ENCODE peak calls at places on chromosomes 2 and 18, in six cellular contexts. S, C, T, O, F and V are unnamed samples.

GRCh38 chr2:106165064-106165463 is 29.0 kb downstream of the UXS1 start:
- DNase-seq in O (no peak), S (no peak), F (no peak), C (no peak), T (no peak), V (no peak)

GRCh38 chr2:151051584-151052220 is 210.0 kb downstream of the RBM43 start:
- DNase-seq in S (peak), T (peak), O (no peak), C (peak), F (peak), V (no peak)

GRCh38 chr2:130337735-130338325 is 4.9 kb upstream of the IMP4 start:
- DNase-seq in S (peak), T (peak), O (no peak), F (peak), C (no peak), V (peak)

GRCh38 chr18:63084220-63084619 is 235.3 kb downstream of the BCL2 start:
- DNase-seq in O (no peak), C (no peak), T (no peak), S (no peak), F (no peak), V (no peak)

GRCh38 chr2:72827495-72827894 is 1.7 kb upstream of the EXOC6B start:
- DNase-seq in O (no peak), F (no peak), C (no peak), T (no peak), S (no peak), V (no peak)

GRCh38 chr2:205755923-205756322 is 73.6 kb downstream of the NRP2 start:
- DNase-seq in C (no peak), O (no peak), F (peak), S (no peak), T (no peak), V (no peak)

GRCh38 chr2:106970471-106971261 is 84.7 kb upstream of the ST6GAL2 start:
- DNase-seq in S (peak), C (no peak), T (peak), O (no peak), F (no peak), V (no peak)

GRCh38 chr2:157722580-157723234 is 94.0 kb upstream of the ACVR1C start:
- DNase-seq in T (no peak), S (peak), C (no peak), O (no peak), F (no peak), V (no peak)

GRCh38 chr18:5894613-5895299 is 566 bp downstream of the TMEM200C start:
- DNase-seq in T (no peak), F (no peak), O (no peak), C (no peak), S (no peak), V (peak)

GRCh38 chr2:49248506-49248905 is 94.2 kb upstream of the FSHR start:
- DNase-seq in T (peak), O (no peak), S (peak), C (no peak), F (peak), V (no peak)

GRCh38 chr18:13178976-13179375 is 39.6 kb upstream of the LDLRAD4 start:
- DNase-seq in O (no peak), T (no peak), F (no peak), S (no peak), C (no peak), V (no peak)

GRCh38 chr18:27491772-27492171 is 306.7 kb upstream of the CHST9 start:
- DNase-seq in T (no peak), C (no peak), S (no peak), F (no peak), O (no peak), V (no peak)

GRCh38 chr2:208037564-208038487 is 12.5 kb upstream of the PLEKHM3 start:
- DNase-seq in S (no peak), T (no peak), F (no peak), C (no peak), O (no peak), V (no peak)

GRCh38 chr18:34978953-34979608 is 62.1 kb upstream of the MAPRE2 start:
- DNase-seq in T (peak), F (peak), S (peak), O (peak), C (peak), V (peak)

GRCh38 chr2:74078467-74078866 is 69.2 kb downstream of the BOLA3 start:
- DNase-seq in F (no peak), C (no peak), O (no peak), S (no peak), T (no peak), V (no peak)

GRCh38 chr18:31645411-31645810 is 39.0 kb downstream of the B4GALT6 start:
- DNase-seq in O (no peak), S (no peak), F (no peak), C (no peak), T (no peak), V (no peak)

GRCh38 chr2:185433824-185434223 is 304.8 kb upstream of the FSIP2 start:
- DNase-seq in O (no peak), S (peak), F (no peak), C (no peak), T (peak), V (no peak)